ENCODE peak calls at places on chromosomes 11 and 22, in six cellular contexts. E is GM12878, U is upper lobe of left lung, F is HepG2, A is A549, N is K562. Y is an unnamed sample.

GRCh38 chr11:103887001-103887680 is 149.3 kb upstream of the DDI1 start:
- ATAC-seq in E (no peak), N (no peak), A (no peak), U (no peak), F (no peak), Y (no peak)

GRCh38 chr22:47274196-47274595 is 511.7 kb downstream of the TBC1D22A start:
- ATAC-seq in N (no peak), U (no peak), A (no peak), F (no peak), E (no peak), Y (no peak)

GRCh38 chr11:129658558-129658882 is 157.1 kb upstream of the TMEM45B start:
- ATAC-seq in N (no peak), E (no peak), A (no peak), F (no peak), U (no peak), Y (no peak)

GRCh38 chr11:131408011-131408640 is 37.7 kb downstream of the NTM start:
- ATAC-seq in A (no peak), F (peak; percentile 87), N (peak; percentile 75), E (peak; percentile 74), U (no peak), Y (peak; percentile 69)

GRCh38 chr11:45657496-45658260 is 7.7 kb downstream of the CHST1 start:
- ATAC-seq in N (no peak), F (no peak), U (no peak), A (no peak), E (no peak), Y (no peak)

GRCh38 chr11:14144905-14145304 is 182.4 kb downstream of the SPON1 start:
- ATAC-seq in F (no peak), U (no peak), N (no peak), E (peak; percentile 57), A (no peak), Y (no peak)

GRCh38 chr11:86919557-86920210 is 35.5 kb downstream of the FZD4 start:
- ATAC-seq in A (peak; percentile 86), N (peak; percentile 88), F (peak; percentile 37), U (no peak), E (peak; percentile 82), Y (peak; percentile 51)

GRCh38 chr11:10387209-10388083 is 67.6 kb upstream of the AMPD3 start:
- ATAC-seq in N (no peak), F (no peak), E (no peak), U (peak; percentile 74), A (peak; percentile 31), Y (peak; percentile 79)

GRCh38 chr11:63837027-63837688 is 1.8 kb upstream of the MARK2 start:
- ATAC-seq in A (peak; percentile 69), F (peak; percentile 40), U (peak; percentile 57), N (peak; percentile 37), E (peak; percentile 30), Y (no peak)

GRCh38 chr11:134074346-134074745 is 5.5 kb downstream of the JAM3 start:
- ATAC-seq in U (no peak), A (no peak), F (no peak), E (no peak), N (no peak), Y (no peak)

GRCh38 chr11:115498354-115498753 is 5.9 kb downstream of the CADM1 start:
- ATAC-seq in A (no peak), U (no peak), E (no peak), N (no peak), F (no peak), Y (no peak)

GRCh38 chr22:45397806-45398205 is 15.6 kb downstream of the SMC1B start:
- ATAC-seq in E (peak; percentile 38), F (peak; percentile 83), U (no peak), A (peak; percentile 56), N (no peak), Y (no peak)

GRCh38 chr22:29758959-29759358 is 7.8 kb downstream of the ZMAT5 start:
- ATAC-seq in E (no peak), U (no peak), F (no peak), A (no peak), N (no peak), Y (no peak)

GRCh38 chr22:35752172-35752832 is 34.6 kb downstream of the APOL5 start:
- ATAC-seq in U (no peak), E (peak; percentile 28), F (no peak), N (no peak), A (no peak), Y (no peak)

GRCh38 chr11:69193151-69193550 is 37.4 kb downstream of the SMIM38 start:
- ATAC-seq in N (no peak), E (no peak), U (no peak), A (no peak), F (no peak), Y (no peak)

GRCh38 chr11:35134403-35135126 is 4.4 kb upstream of the CD44 start:
- ATAC-seq in E (no peak), F (no peak), A (no peak), N (no peak), U (no peak), Y (no peak)

GRCh38 chr11:79437981-79438630 is 2.7 kb downstream of the TENM4 start:
- ATAC-seq in F (no peak), N (no peak), E (no peak), A (no peak), U (no peak), Y (peak; percentile 19)

GRCh38 chr11:68845351-68846002 is 3.8 kb upstream of the CPT1A start:
- ATAC-seq in E (no peak), A (no peak), U (no peak), F (peak; percentile 84), N (no peak), Y (peak; percentile 34)

DNA sequence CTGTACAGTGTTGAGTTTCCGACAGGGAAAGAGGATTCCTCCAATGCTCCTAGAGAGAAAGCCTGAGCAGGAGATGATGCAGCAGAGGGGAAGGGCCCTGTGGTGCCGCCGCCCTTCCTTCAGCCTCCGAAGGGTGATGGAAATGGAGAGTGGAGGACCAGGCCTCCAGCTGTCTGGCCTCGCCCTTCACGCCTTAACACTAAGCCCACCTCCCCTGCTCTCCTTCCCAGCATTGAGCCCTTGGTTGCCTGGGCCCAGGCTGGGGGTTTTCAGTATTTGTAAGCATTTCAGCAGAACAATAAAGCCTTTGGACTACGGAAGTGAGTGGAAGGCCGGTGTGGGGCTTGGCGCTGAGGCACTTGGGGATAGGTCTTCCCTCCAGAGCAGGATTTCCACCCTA is 21.7 kb downstream of the TREH start:
- ATAC-seq in U (no peak), F (no peak), N (no peak), A (no peak), E (no peak), Y (no peak)
- TF ChIP-seq EP300 in U (no peak), F (no peak), N (no peak), A (no peak), E (no peak), Y (no peak)

DNA sequence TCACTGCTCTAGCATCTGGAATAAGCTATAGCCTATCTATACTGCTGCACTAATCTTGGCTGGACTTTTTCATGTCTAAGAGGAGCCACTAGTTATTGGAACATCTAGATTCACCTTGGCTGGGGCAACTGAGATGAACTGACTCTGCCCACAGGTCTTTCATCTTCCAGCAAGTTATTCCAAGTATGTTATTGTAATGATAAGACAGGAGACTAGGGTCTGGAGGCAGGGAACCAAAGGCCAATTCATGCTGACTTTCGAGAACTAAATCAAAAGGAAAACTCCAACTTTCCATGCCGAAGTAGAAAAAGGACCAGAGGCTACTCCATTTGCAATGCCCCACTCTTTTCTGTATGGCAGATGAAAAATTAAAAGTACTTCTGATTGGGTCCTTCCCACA is 1243.0 kb upstream of the RAG2 start:
- ATAC-seq in N (no peak), E (no peak), U (no peak), F (no peak), A (no peak), Y (no peak)
- TF ChIP-seq POLR2A in N (no peak), E (no peak), U (no peak), F (no peak), A (no peak), Y (no peak)

DNA sequence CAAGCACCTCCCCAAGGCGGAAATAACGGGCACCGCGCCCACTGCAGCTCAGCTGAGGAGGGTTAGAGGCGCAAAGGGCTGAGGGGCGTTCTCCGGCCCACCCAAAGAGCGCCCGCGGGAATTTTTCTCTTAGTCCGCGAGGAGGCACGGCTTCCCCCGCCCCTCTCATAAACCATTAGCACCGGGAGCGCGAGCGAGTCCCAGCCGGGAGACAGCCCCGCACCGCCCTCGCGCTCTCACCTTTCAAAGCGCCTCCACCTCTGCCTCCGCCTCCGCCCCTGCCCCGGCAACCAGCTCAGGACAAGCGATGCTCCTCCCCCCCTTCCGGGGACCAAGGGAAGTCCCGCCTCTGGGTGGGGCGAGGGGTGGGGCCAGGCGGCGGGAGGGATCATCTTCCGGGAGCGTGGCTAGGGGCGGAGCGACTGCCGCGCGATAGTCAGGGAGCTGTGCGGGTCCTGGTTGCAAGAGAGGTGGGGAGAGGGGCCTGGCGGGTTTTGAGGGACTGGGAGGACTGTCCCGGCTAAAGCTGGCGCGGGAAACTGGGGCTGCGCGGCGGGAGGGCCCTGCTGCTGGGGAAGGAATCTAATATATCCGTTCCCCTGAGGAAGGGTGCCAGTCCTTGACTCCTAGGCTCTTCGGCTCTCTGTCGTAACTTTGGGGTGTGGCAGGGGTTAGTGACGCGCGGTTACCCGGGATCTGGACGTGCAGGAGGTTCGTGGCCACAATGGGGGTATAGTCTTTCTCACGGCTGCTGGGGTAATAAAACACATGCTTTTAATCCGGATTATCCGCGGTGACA is at the start of the genes CCDC82 and JRKL:
- ATAC-seq in N (peak; percentile 97), A (peak; percentile 96), E (peak; percentile 94), U (peak; percentile 100), F (peak; percentile 97), Y (peak; percentile 99)
- TF ChIP-seq EP300 in N (no peak), A (no peak), E (no peak), U (no peak), F (no peak), Y (no peak)

GRCh38 chr22:20495861-20496681 is 476 bp upstream of the KLHL22 start:
- ATAC-seq in N (peak; percentile 97), U (peak; percentile 96), F (peak; percentile 95), E (peak; percentile 98), A (peak; percentile 87), Y (peak; percentile 96)

GRCh38 chr22:20497426-20497825 is 1.8 kb upstream of the KLHL22 start:
- ATAC-seq in N (no peak), F (no peak), A (no peak), E (no peak), U (no peak), Y (no peak)

GRCh38 chr22:20491346-20491745 is 4.2 kb downstream of the KLHL22 start:
- ATAC-seq in E (no peak), F (no peak), U (no peak), N (no peak), A (no peak), Y (no peak)

GRCh38 chr22:20498913-20499312 is 3.3 kb upstream of the KLHL22 start:
- ATAC-seq in N (no peak), F (no peak), A (no peak), E (no peak), U (no peak), Y (no peak)

DNA sequence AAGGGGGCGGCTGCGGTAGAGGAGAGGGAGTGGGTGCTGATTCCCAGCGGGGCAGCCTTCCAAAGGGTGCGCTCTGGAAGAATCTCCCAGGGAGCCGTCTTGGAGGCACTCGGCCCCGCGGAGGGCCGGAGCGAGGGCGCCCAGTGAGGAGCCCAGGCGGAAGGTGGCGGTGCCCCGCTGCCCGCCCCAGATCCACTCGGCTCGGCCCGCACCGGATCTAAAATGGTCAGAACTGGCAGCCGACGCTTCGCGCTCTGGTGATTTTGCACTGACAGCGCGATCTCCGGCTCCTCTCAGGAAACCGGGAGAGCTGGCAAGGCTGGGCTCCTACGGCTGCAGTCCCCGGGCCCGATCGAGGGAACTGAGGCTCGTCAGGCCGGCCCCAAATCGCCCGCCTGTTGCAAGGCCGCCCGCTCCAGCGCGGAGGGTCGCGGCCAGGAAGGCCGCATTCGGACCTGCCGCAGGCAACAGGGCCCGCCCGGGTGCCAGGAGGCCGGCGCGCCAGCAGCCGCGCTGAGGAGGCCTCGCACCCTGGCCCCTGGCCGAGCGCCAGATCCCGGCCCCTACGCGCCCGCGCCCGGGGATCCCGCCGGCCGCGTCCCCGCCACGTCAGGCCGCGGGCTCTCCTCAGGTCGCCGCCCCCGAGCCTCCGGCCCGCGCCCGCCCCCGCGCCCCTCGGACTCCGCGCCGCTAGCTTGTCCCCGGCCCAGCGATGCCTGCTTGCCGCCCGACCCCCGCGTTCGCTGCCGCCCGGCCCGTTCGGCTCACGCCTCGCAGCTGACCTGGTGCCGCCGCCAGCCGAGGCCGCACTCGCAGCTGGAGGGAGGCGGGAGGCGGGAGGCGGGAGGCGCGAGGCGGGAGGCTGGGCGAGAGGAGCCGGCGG is at the start of gene KLHL22:
- ATAC-seq in A (peak; percentile 60), F (peak; percentile 14), E (peak; percentile 34), U (no peak), N (peak; percentile 46), Y (peak; percentile 52)
- TF ChIP-seq POLR2A in A (no peak), F (no peak), E (peak; percentile 71), U (no peak), N (no peak), Y (no peak)